ENCODE peak calls at places on chromosome 15, in eight cellular contexts. L is foreskin keratinocyte, P is RWPE2, E is heart right ventricle, R is WTC11, A is MM.1S, U is thoracic aorta, M is AG10803. G is an unnamed sample.

GRCh38 chr15:72197460-72198409 is at the start of gene GRAMD2A:
- DNase-seq in A (no peak), E (no peak), R (peak), M (peak), U (no peak), P (peak), L (peak), G (peak)

GRCh38 chr15:39279331-39279730 is 301.5 kb upstream of the THBS1 start:
- DNase-seq in U (no peak), R (no peak), A (no peak), P (no peak), L (no peak), E (no peak), M (peak), G (no peak)

GRCh38 chr15:77013786-77014136 is 18.8 kb downstream of the PSTPIP1 start:
- DNase-seq in E (no peak), M (no peak), U (no peak), R (no peak), L (peak), P (no peak), A (no peak), G (peak)

GRCh38 chr15:100783760-100784492 is 95.7 kb upstream of the ALDH1A3 start:
- DNase-seq in M (no peak), U (no peak), P (peak), L (no peak), E (no peak), R (peak), A (no peak), G (no peak)

GRCh38 chr15:35743320-35743719 is 197.4 kb upstream of the DPH6 start:
- DNase-seq in L (no peak), M (no peak), E (no peak), A (no peak), R (no peak), U (no peak), P (no peak), G (no peak)

GRCh38 chr15:101499863-101500713 is 10.6 kb upstream of the PCSK6 start:
- DNase-seq in L (no peak), A (peak), U (no peak), M (peak), E (peak), P (no peak), R (no peak), G (peak)

GRCh38 chr15:49809894-49810594 is 189.2 kb downstream of the DTWD1 start:
- DNase-seq in M (no peak), R (no peak), A (no peak), P (no peak), E (no peak), U (no peak), L (no peak), G (no peak)

GRCh38 chr15:81335631-81336030 is 11.7 kb upstream of the STARD5 start:
- DNase-seq in A (no peak), R (no peak), M (no peak), U (no peak), L (no peak), P (no peak), E (no peak), G (no peak)

GRCh38 chr15:29934251-29934650 is 112.0 kb upstream of the TJP1 start:
- DNase-seq in R (no peak), E (no peak), U (no peak), M (peak), A (no peak), L (peak), P (no peak), G (no peak)

GRCh38 chr15:53307952-53308624 is 451.4 kb downstream of the WDR72 start:
- DNase-seq in R (peak), L (peak), A (no peak), M (no peak), U (no peak), P (no peak), E (no peak), G (no peak)

GRCh38 chr15:80844011-80844732 is 65.0 kb downstream of the CEMIP start:
- DNase-seq in E (no peak), A (no peak), R (no peak), U (no peak), L (peak), M (peak), P (no peak), G (no peak)

GRCh38 chr15:89429023-89429422 is 67.4 kb downstream of the RHCG start:
- DNase-seq in P (no peak), A (no peak), L (no peak), R (no peak), E (no peak), M (no peak), U (no peak), G (no peak)

GRCh38 chr15:57345584-57345983 is 30.7 kb upstream of the CGNL1 start:
- DNase-seq in A (no peak), P (no peak), L (no peak), M (no peak), R (peak), U (no peak), E (no peak), G (no peak)

GRCh38 chr15:76996076-76996525 is 1.2 kb downstream of the PSTPIP1 start:
- DNase-seq in U (no peak), E (no peak), L (no peak), R (no peak), P (peak), A (no peak), M (no peak), G (no peak)

GRCh38 chr15:25543156-25543555 is 104.3 kb upstream of the UBE3A start:
- DNase-seq in R (no peak), L (no peak), U (peak), A (no peak), E (no peak), P (no peak), M (peak), G (no peak)

GRCh38 chr15:69843267-69843666 is 254.4 kb downstream of the TLE3 start:
- DNase-seq in R (no peak), P (no peak), A (no peak), U (no peak), M (no peak), L (no peak), E (no peak), G (no peak)

GRCh38 chr15:50066202-50066601 is 52.8 kb downstream of the ATP8B4 start:
- DNase-seq in E (no peak), U (no peak), L (peak), M (peak), P (no peak), A (no peak), R (no peak), G (no peak)

GRCh38 chr15:52008326-52008697 is 10.7 kb upstream of the MAPK6 start:
- DNase-seq in R (no peak), U (no peak), L (no peak), M (no peak), P (no peak), A (no peak), E (no peak), G (no peak)

GRCh38 chr15:90419738-90420487 is 31.9 kb downstream of the IQGAP1 start:
- DNase-seq in E (no peak), P (no peak), U (no peak), L (peak), R (no peak), M (peak), A (no peak), G (peak)

GRCh38 chr15:93019091-93019490 is 69.9 kb downstream of the RGMA start:
- DNase-seq in M (no peak), U (no peak), P (no peak), A (no peak), R (no peak), L (no peak), E (no peak), G (no peak)

GRCh38 chr15:80849308-80849707 is 70.1 kb downstream of the CEMIP start:
- DNase-seq in R (no peak), P (peak), L (peak), M (peak), U (peak), A (no peak), E (no peak), G (no peak)

GRCh38 chr15:42832577-42832976 is 88.0 kb downstream of the TTBK2 start:
- DNase-seq in M (peak), L (peak), E (no peak), U (no peak), P (peak), A (no peak), R (no peak), G (no peak)

GRCh38 chr15:45099549-45100165 is 14.3 kb downstream of the DUOX2 start:
- DNase-seq in M (no peak), P (no peak), U (no peak), L (no peak), R (no peak), A (no peak), E (no peak), G (no peak)

GRCh38 chr15:91186892-91187644 is 87.0 kb downstream of the SV2B start:
- DNase-seq in L (peak), P (no peak), M (peak), E (no peak), R (no peak), A (peak), U (no peak), G (no peak)

GRCh38 chr15:29418931-29419330 is 149.3 kb upstream of the NSMCE3 start:
- DNase-seq in R (no peak), L (no peak), A (no peak), E (no peak), M (no peak), U (no peak), P (no peak), G (no peak)

GRCh38 chr15:92810418-92811138 is 89.5 kb upstream of the CHD2 start:
- DNase-seq in M (peak), L (peak), R (no peak), U (no peak), A (peak), P (peak), E (peak), G (peak)

GRCh38 chr15:51708013-51708412 is 26.7 kb downstream of the SCG3 start:
- DNase-seq in M (peak), A (no peak), R (no peak), P (no peak), U (no peak), L (no peak), E (no peak), G (no peak)

GRCh38 chr15:56042982-56043980 is 49.9 kb upstream of the NEDD4 start:
- DNase-seq in U (no peak), L (no peak), E (no peak), P (no peak), R (no peak), M (no peak), A (no peak), G (peak)

GRCh38 chr15:30895461-30896210 is 8.1 kb upstream of the FAN1 start:
- DNase-seq in M (no peak), A (no peak), U (no peak), L (no peak), E (no peak), P (no peak), R (no peak), G (no peak)

GRCh38 chr15:29089731-29090616 is 179.6 kb downstream of the NSMCE3 start:
- DNase-seq in R (no peak), P (no peak), E (no peak), U (no peak), A (no peak), L (no peak), M (no peak), G (no peak)

GRCh38 chr15:89776274-89777072 is at the start of gene MESP2:
- DNase-seq in U (peak), L (no peak), R (peak), P (peak), E (peak), A (peak), M (peak), G (peak)

GRCh38 chr15:96296264-96296663 is 34.2 kb upstream of the NR2F2 start:
- DNase-seq in U (no peak), A (no peak), M (peak), R (no peak), L (peak), E (no peak), P (no peak), G (no peak)

GRCh38 chr15:80531388-80532184 is 127.4 kb downstream of the ARNT2 start:
- DNase-seq in U (no peak), L (no peak), R (no peak), P (no peak), A (no peak), E (no peak), M (no peak), G (no peak)

GRCh38 chr15:75211436-75212199 is 9.9 kb downstream of the C15orf39 start:
- DNase-seq in P (no peak), U (no peak), M (no peak), L (peak), A (no peak), R (no peak), E (no peak), G (no peak)

GRCh38 chr15:70523634-70524033 is 239.7 kb downstream of the UACA start:
- DNase-seq in M (no peak), A (no peak), E (no peak), U (no peak), P (peak), L (no peak), R (no peak), G (no peak)

GRCh38 chr15:61457050-61457733 is 228.1 kb upstream of the RORA start:
- DNase-seq in M (no peak), A (no peak), U (no peak), R (no peak), P (no peak), L (no peak), E (no peak), G (no peak)

GRCh38 chr15:52124270-52124878 is 11.8 kb upstream of the BCL2L10 start:
- DNase-seq in M (peak), A (no peak), E (no peak), P (no peak), U (no peak), R (no peak), L (peak), G (no peak)

GRCh38 chr15:91627473-91628309 is 225.8 kb upstream of the SLCO3A1 start:
- DNase-seq in L (no peak), M (peak), A (no peak), U (no peak), R (no peak), P (no peak), E (peak), G (no peak)

GRCh38 chr15:97645758-97646157 is 314.7 kb upstream of the ARRDC4 start:
- DNase-seq in P (no peak), U (no peak), L (no peak), R (no peak), M (no peak), A (no peak), E (no peak), G (no peak)
- TF ChIP-seq CTCF in P (no peak), U (no peak), L (no peak), R (no peak), M (no peak), A (no peak), E (no peak), G (no peak)

GRCh38 chr15:59751552-59752413 is 62.7 kb upstream of the BNIP2 start:
- DNase-seq in M (peak), A (peak), P (no peak), U (no peak), R (no peak), E (no peak), L (peak), G (no peak)
- TF ChIP-seq CTCF in M (peak), A (peak), P (peak), U (no peak), R (peak), E (peak), L (peak), G (no peak)

DNA sequence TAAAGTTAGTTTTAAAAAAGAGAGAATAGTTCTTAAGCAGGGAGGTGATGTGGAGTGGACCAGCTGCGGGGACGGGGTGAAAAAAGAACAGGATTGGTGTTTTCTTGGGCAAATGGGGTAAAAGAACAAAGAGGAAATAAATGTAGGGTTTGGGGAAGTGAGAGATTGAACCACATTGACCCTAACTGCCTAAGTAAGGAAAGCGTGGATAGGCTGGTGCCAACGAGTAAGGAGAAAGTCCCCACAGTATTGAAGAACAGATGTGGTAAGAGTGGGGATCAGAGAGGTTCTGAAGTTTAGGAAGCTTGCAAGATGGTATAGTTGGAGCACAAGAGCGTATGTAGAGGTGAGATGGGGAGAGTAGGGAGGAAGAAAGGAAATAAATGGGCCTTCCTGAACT is 17.0 kb downstream of the IREB2 start:
- DNase-seq in A (no peak), P (no peak), M (no peak), E (no peak), R (no peak), L (no peak), U (no peak), G (peak)
- TF ChIP-seq CTCF in A (no peak), P (no peak), M (no peak), E (no peak), R (no peak), L (no peak), U (no peak), G (no peak)

GRCh38 chr15:40511093-40511471 is 40.3 kb downstream of the CHST14 start:
- DNase-seq in P (no peak), A (no peak), U (no peak), R (no peak), M (peak), L (peak), E (no peak), G (peak)

GRCh38 chr15:40508216-40508615 is 37.4 kb downstream of the CHST14 start:
- DNase-seq in L (no peak), U (no peak), P (no peak), M (no peak), R (no peak), E (no peak), A (no peak), G (no peak)

GRCh38 chr15:40511472-40512133 is 40.8 kb downstream of the CHST14 start:
- DNase-seq in L (peak), R (peak), M (peak), E (peak), U (no peak), P (no peak), A (peak), G (peak)

GRCh38 chr15:40510201-40510600 is 39.4 kb downstream of the CHST14 start:
- DNase-seq in A (no peak), P (no peak), L (no peak), M (peak), U (no peak), E (no peak), R (no peak), G (no peak)

GRCh38 chr15:40506964-40507571 is 36.3 kb downstream of the CHST14 start:
- DNase-seq in A (peak), L (peak), M (peak), P (peak), R (peak), U (no peak), E (peak), G (peak)
- TF ChIP-seq CTCF in A (peak), L (peak), M (peak), P (peak), R (no peak), U (peak), E (peak), G (peak)

DNA sequence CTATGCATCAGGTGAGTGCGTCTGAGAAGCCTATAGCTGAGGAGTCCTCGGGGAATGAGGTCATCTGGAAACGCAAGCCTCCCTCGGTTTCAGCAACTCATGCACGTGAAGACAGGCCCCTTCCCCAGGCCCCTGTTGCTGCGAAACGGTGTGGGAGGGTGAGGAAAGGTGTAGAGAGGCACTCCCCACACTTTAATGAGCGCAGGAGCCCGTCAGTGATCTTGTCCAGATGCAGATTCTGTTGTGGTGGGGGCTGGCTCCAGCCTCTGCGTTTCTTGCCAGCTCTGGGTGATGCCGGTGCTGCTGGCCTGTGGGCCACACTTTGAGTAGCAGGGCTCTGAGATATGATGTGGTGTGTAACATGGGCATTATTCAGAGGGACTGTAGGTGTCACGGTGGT is 38.6 kb upstream of the LACTB start:
- DNase-seq in U (no peak), A (no peak), P (no peak), E (peak), M (no peak), R (no peak), L (no peak), G (no peak)
- TF ChIP-seq CTCF in U (no peak), A (no peak), P (no peak), E (no peak), M (no peak), R (no peak), L (no peak), G (no peak)

GRCh38 chr15:66744610-66745279 is 42.7 kb downstream of the SMAD6 start:
- DNase-seq in P (no peak), L (no peak), M (no peak), U (no peak), E (no peak), R (no peak), A (no peak), G (no peak)
- TF ChIP-seq CTCF in P (no peak), L (no peak), M (peak), U (no peak), E (no peak), R (no peak), A (no peak), G (no peak)

DNA sequence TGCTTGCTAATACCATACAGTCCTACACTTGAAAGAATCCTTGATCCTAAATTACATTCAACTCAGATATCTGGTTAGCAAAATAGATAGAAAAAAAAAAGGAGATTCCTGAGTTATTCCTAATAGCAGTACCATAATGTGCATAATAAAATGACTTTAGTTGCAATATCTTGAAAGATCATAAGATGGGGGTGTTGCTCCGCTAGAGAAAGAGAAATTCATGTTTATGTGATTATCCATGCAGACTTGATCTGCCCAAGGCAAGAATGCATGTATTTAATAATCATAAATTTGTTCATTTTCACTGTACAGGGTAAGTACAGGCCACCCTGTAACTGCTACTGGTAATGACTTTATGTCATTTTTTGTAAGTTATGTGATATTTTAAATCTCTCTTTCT is 84.7 kb downstream of the HCN4 start:
- DNase-seq in L (no peak), A (no peak), P (no peak), U (no peak), E (no peak), M (peak), R (no peak), G (no peak)
- TF ChIP-seq CTCF in L (peak), A (peak), P (peak), U (no peak), E (peak), M (peak), R (no peak), G (peak)

GRCh38 chr15:99651023-99651807 is 82.0 kb downstream of the LYSMD4 start:
- DNase-seq in R (no peak), L (peak), E (no peak), P (no peak), U (no peak), A (no peak), M (peak), G (no peak)
- TF ChIP-seq CTCF in R (no peak), L (no peak), E (no peak), P (no peak), U (no peak), A (no peak), M (no peak), G (no peak)

GRCh38 chr15:36810656-36811449 is 231.4 kb downstream of the CDIN1 start:
- DNase-seq in U (no peak), L (no peak), P (no peak), R (peak), E (no peak), M (no peak), A (no peak), G (no peak)
- TF ChIP-seq CTCF in U (no peak), L (peak), P (peak), R (peak), E (no peak), M (no peak), A (peak), G (peak)

DNA sequence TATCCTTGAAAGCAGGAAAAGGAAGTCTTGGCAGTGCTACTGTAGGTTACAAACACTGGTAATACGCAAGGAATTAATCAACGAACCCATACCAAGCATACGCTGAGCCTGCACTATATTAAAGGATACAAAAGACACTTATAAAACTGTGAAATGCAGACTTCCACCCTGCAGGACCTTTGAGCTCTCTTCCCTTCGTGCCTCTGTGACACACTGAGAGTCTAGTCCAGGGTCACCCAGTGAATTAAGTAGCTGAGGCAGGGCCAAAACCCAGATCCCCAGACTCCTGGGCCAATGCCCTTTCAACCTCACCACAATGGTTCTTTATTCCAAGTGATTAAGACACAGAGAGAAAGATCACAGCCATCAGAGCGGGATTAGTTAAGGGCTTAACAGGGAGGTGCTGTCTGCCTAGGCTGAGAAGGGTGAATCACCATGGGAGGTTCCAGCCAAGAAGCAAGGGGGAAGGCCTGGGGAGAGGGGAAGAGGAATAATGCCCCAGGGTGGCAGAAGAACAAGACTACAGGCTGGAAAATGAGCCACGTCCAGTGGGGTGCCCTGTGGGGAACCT is 6.8 kb downstream of the ANXA2 start:
- DNase-seq in R (no peak), U (peak), P (peak), L (peak), M (peak), A (no peak), E (no peak), G (no peak)
- TF ChIP-seq CTCF in R (no peak), U (peak), P (peak), L (peak), M (peak), A (no peak), E (no peak), G (no peak)

G was measured in GM20000.